ENCODE peak calls at places on chromosomes 16 and 17, in eight cellular contexts. P is A172, I is iris pigment epithelial cell, U is substantia nigra, G is A549, N is HEK293T, C is nephron progenitor cell, Y is transverse colon. M is an unnamed sample.

GRCh38 chr16:54946909-54947308 is 16.2 kb downstream of the IRX5 start:
- DNase-seq in Y (no peak), N (no peak), P (no peak), I (no peak), G (no peak), C (no peak), U (no peak), M (no peak)

GRCh38 chr16:79163666-79164377 is 436.7 kb downstream of the MAF start:
- DNase-seq in N (no peak), U (no peak), C (no peak), Y (peak), G (no peak), I (no peak), P (no peak), M (no peak)

GRCh38 chr16:71709231-71709781 is 15.2 kb downstream of the PHLPP2 start:
- DNase-seq in P (peak), U (no peak), Y (no peak), G (no peak), N (no peak), I (peak), C (no peak), M (no peak)

GRCh38 chr17:15262291-15263205 is 2.6 kb downstream of the PMP22 start:
- DNase-seq in U (peak), N (peak), P (peak), I (peak), G (peak), C (peak), Y (peak), M (peak)

GRCh38 chr17:46029627-46030026 is 30.6 kb downstream of the STH start:
- DNase-seq in N (no peak), Y (no peak), C (no peak), U (no peak), G (no peak), P (no peak), I (no peak), M (no peak)

GRCh38 chr16:2033057-2033911 is 6.6 kb downstream of the NHERF2 start:
- DNase-seq in I (peak), N (no peak), P (peak), G (peak), Y (peak), C (peak), U (peak), M (peak)

GRCh38 chr17:41802961-41803682 is 8.6 kb downstream of the P3H4 start:
- DNase-seq in G (no peak), P (no peak), I (no peak), C (no peak), U (no peak), N (no peak), Y (no peak), M (no peak)

GRCh38 chr17:75518201-75518600 is 1.9 kb downstream of the TSEN54 start:
- DNase-seq in Y (peak), N (no peak), U (no peak), C (no peak), I (no peak), P (no peak), G (no peak), M (no peak)

GRCh38 chr16:50425044-50425443 is 56.3 kb upstream of the BRD7 start:
- DNase-seq in C (no peak), U (no peak), P (no peak), N (no peak), G (no peak), Y (no peak), I (no peak), M (no peak)

GRCh38 chr16:56193951-56194726 is 2.9 kb downstream of the GNAO1 start:
- DNase-seq in P (peak), N (peak), C (peak), U (peak), I (peak), Y (peak), G (peak), M (peak)

GRCh38 chr17:32840241-32840640 is 36.7 kb downstream of the MYO1D start:
- DNase-seq in G (no peak), C (no peak), N (no peak), U (no peak), Y (no peak), I (no peak), P (no peak), M (no peak)

GRCh38 chr16:11797957-11798299 is 870 bp upstream of the ZC3H7A start:
- DNase-seq in P (no peak), G (peak), N (peak), C (no peak), Y (no peak), I (no peak), U (no peak), M (no peak)

GRCh38 chr17:68600123-68600880 is 865 bp downstream of the FAM20A start:
- DNase-seq in C (peak), N (peak), Y (peak), P (no peak), I (no peak), U (no peak), G (peak), M (peak)

GRCh38 chr16:54503436-54503835 is 216.8 kb upstream of the IRX3 start:
- DNase-seq in G (no peak), I (no peak), Y (no peak), U (no peak), N (no peak), C (no peak), P (no peak), M (no peak)

GRCh38 chr16:35391328-35391727 is 1931.9 kb downstream of the TP53TG3F start:
- DNase-seq in U (no peak), P (peak), I (peak), N (peak), C (peak), Y (no peak), G (peak), M (peak)

GRCh38 chr16:80437707-80438106 is 103.1 kb upstream of the DYNLRB2 start:
- DNase-seq in Y (no peak), G (no peak), C (peak), I (no peak), N (no peak), U (no peak), P (no peak), M (peak)

GRCh38 chr16:83830091-83830768 is 22.5 kb downstream of the HSBP1 start:
- DNase-seq in I (no peak), U (no peak), P (no peak), G (no peak), C (no peak), N (no peak), Y (no peak), M (no peak)

GRCh38 chr16:86929149-86929871 is 351.0 kb downstream of the FOXL1 start:
- DNase-seq in Y (no peak), I (peak), U (no peak), G (no peak), N (no peak), P (peak), C (no peak), M (no peak)

GRCh38 chr17:76088868-76089576 is 10.0 kb downstream of the ZACN start:
- DNase-seq in P (no peak), Y (no peak), U (no peak), I (no peak), G (no peak), N (no peak), C (no peak), M (no peak)

GRCh38 chr16:88781140-88782077 is 3.6 kb downstream of the PIEZO1 start:
- DNase-seq in Y (peak), U (no peak), P (no peak), N (no peak), G (no peak), I (no peak), C (no peak), M (no peak)

GRCh38 chr16:79492036-79492435 is 108.5 kb downstream of the MAF start:
- DNase-seq in I (no peak), U (no peak), C (no peak), G (no peak), Y (no peak), N (no peak), P (no peak), M (no peak)

GRCh38 chr16:11395008-11395948 is 50.0 kb downstream of the RMI2 start:
- DNase-seq in C (no peak), N (no peak), U (no peak), I (no peak), Y (no peak), G (no peak), P (no peak), M (no peak)

GRCh38 chr16:86960266-86960665 is 356.9 kb downstream of the C16orf95 start:
- DNase-seq in G (no peak), U (no peak), Y (no peak), N (no peak), P (no peak), C (no peak), I (no peak), M (peak)

GRCh38 chr16:82010649-82011048 is 621 bp downstream of the SDR42E1 start:
- DNase-seq in G (no peak), C (no peak), I (no peak), U (no peak), P (no peak), N (no peak), Y (no peak), M (no peak)

GRCh38 chr16:67865318-67865717 is 7.5 kb upstream of the EDC4 start:
- DNase-seq in P (no peak), U (no peak), Y (peak), G (peak), I (peak), N (peak), C (no peak), M (peak)